ENCODE peak calls at places on chromosomes 2 and 18, in four cellular contexts. T is IMR-90, D is A549, P is thyroid gland. I is an unnamed sample.
A peak's percentile ranks its signal among the peaks of the same experiment; 100 is the strongest.

GRCh38 chr2:147567131-147567530 is 277.7 kb upstream of the ACVR2A start:
- DNase-seq in T (peak; percentile 47), D (no peak), P (no peak), I (no peak)

GRCh38 chr18:77016936-77017335 is 115.6 kb downstream of the MBP start:
- DNase-seq in T (no peak), D (no peak), P (peak; percentile 28), I (no peak)

GRCh38 chr18:76465630-76466409 is 29.2 kb downstream of the ZNF516 start:
- DNase-seq in T (no peak), D (no peak), P (no peak), I (no peak)

GRCh38 chr2:220619525-220620267 is 952.4 kb downstream of the EPHA4 start:
- DNase-seq in T (peak; percentile 47), D (peak; percentile 90), P (no peak), I (no peak)

GRCh38 chr2:88127888-88128653 is at the start of gene FABP1:
- DNase-seq in T (no peak), D (no peak), P (no peak), I (no peak)

GRCh38 chr2:768484-768883 is 91.3 kb upstream of the TMEM18 start:
- DNase-seq in T (no peak), D (no peak), P (no peak), I (no peak)

GRCh38 chr2:8659092-8659734 is 22.6 kb upstream of the ID2 start:
- DNase-seq in T (no peak), D (no peak), P (peak; percentile 68), I (no peak)

GRCh38 chr2:232588680-232589585 is 38.4 kb downstream of the EIF4E2 start:
- DNase-seq in T (peak; percentile 86), D (peak; percentile 56), P (peak; percentile 94), I (no peak)

GRCh38 chr2:100260712-100261620 is 61.3 kb downstream of the LONRF2 start:
- DNase-seq in T (peak; percentile 85), D (peak; percentile 80), P (peak; percentile 85), I (peak; percentile 63)

GRCh38 chr18:64037812-64038414 is 68.0 kb downstream of the SERPINB8 start:
- DNase-seq in T (peak; percentile 11), D (peak; percentile 19), P (no peak), I (peak; percentile 53)

DNA sequence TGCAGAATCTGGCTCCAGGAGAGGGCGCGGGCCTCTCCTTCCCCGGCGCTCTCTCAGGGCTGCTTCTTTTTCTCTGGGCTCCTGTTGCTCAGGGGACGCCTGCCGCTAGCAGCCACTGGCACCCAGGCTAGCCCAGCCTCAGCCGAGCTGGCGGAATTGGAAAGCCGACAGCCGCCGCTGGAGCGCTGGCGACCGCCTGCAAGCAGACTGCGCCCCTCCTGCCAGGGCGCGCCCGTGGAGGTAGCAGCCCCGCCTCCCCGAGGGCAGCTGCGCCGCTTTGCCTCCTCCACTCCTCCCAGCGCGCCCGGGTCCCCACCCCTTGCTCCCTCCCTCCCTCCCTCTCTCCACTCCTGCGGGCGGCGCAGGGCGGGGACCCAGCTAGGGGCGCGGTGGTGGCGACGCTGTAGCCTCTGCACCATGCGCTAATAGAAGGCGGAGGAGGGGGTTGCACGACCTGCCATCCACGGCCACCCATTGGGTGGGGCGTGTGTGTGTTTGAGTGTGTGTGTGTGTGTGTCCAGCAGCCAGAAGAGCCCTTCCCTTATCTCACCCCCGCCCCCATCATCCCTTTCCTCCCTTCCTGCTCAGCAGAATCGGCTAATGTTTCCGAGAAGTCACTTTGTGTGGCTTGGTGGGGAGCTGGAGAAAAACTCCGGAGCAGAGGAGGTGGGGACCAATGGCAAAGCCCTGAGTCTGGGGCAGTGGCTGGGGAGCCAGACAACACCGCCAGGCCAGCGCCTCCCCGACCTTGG is at the start of gene SCN9A:
- DNase-seq in T (peak; percentile 72), D (peak; percentile 92), P (peak; percentile 81), I (peak; percentile 83)
- TF ChIP-seq POLR2A in T (no peak), D (peak; percentile 53), P (peak; percentile 53), I (no peak)

DNA sequence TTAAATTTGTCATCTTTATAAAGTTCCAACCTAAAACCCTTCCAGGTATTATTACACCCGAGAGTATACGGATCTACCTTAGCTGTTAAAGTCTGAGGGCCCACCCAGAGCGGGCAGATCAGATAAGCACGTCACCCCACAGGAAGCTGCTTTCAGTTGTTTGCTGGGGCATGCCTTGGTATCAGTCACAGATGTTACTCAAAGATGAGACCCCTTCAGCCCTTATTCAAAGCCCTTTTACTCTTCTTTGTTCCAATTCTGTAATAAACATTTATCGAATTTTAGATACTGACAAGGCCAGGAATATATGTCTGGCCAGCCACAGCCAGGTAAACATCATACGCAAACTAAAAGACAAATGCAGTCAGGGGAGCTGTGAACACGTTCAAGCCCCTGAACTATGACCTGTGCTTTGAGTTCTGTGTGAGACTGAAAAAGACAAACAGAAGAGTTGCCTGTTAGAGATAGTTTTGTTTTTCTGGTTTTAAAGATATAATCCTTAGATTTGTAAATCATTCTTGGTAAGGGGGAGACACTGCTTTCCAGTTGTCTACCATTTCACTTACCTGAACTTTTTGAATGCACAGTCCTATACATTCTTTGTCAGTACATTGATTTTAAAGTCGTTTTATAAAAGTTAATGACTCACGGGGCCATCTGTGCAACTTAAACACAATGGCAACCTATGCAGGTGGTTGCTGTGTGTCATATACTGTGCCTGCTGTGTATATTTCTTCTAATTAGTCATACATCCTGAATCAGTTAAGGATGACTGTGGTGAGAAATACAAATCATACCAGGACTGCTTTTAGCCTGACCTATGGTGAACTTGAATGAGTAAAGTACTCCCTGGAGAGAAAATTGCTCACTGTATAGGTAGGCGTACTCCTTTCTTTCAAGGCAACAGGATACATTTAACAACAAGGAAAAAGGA is 100.5 kb upstream of the ITPRID2 start:
- DNase-seq in T (peak; percentile 99), D (peak; percentile 92), P (no peak), I (peak; percentile 9)
- TF ChIP-seq POLR2A in T (no peak), D (no peak), P (no peak), I (no peak)

GRCh38 chr2:174600349-174600748 is 2.7 kb upstream of the WIPF1 start:
- DNase-seq in T (no peak), D (no peak), P (no peak), I (no peak)
- TF ChIP-seq POLR2A in T (no peak), D (no peak), P (no peak), I (no peak)

DNA sequence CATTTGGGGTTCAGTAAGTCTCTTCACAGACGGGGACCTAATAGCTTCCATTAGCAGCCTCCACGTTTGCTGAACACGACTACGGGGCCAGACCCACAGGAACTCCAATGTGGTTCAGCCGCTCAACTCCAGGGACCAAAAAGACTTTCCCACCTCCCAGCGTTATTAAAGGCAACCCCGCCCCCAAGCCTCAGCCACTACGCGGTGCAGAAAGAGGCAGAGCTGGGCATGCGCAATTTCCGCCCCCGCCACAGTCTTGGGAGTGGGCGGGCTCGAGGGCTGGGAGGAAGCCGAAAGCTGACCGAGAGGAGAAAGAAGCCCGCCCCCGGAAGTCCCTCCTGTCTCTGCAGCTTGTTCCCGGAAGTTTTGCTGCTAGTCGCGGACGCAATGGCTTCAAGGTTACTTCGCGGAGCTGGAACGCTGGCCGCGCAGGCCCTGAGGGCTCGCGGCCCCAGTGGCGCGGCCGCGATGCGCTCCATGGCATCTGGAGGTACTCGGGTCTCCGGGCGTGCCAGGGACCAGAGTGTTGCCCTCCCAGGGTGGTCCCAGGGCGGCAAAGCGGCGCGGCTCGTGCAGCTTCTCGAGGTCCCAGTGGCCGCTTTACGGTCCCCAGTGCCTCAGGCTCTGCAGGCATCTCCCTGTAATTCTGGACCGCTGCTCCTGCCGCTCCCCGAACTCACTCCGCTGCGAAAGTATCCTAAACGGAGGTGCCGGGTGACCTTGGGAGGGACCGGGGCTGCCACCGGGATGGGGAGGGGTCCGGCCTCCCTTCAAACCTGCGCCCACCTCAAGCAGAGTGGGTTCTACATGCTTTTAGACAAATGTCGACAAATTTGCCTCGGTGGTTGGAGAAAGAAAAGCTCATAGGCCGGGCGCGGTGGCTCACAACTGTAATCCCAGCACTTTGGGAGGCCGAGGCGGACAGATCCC is at the start of gene COX5B:
- DNase-seq in T (peak; percentile 93), D (peak; percentile 95), P (peak; percentile 99), I (peak; percentile 98)
- TF ChIP-seq POLR2A in T (peak; percentile 80), D (peak; percentile 64), P (peak; percentile 94), I (peak; percentile 96)

GRCh38 chr2:150169230-150169629 is 318.2 kb downstream of the RND3 start:
- DNase-seq in T (peak; percentile 54), D (peak; percentile 55), P (no peak), I (no peak)

GRCh38 chr2:150165479-150165878 is 322.0 kb downstream of the RND3 start:
- DNase-seq in T (no peak), D (no peak), P (peak; percentile 20), I (no peak)

GRCh38 chr2:150168596-150168995 is 318.9 kb downstream of the RND3 start:
- DNase-seq in T (peak; percentile 27), D (no peak), P (no peak), I (no peak)

GRCh38 chr2:150167711-150168110 is 319.8 kb downstream of the RND3 start:
- DNase-seq in T (peak; percentile 77), D (peak; percentile 73), P (no peak), I (no peak)

GRCh38 chr2:150165988-150166965 is 321.2 kb downstream of the RND3 start:
- DNase-seq in T (no peak), D (peak; percentile 97), P (no peak), I (no peak)
- TF ChIP-seq POLR2A in T (no peak), D (no peak), P (no peak), I (no peak)

GRCh38 chr2:149330127-149331022 is at the start of gene LYPD6:
- DNase-seq in T (peak; percentile 52), D (peak; percentile 68), P (peak; percentile 80), I (peak; percentile 39)
- TF ChIP-seq POLR2A in T (no peak), D (no peak), P (peak; percentile 47), I (no peak)

DNA sequence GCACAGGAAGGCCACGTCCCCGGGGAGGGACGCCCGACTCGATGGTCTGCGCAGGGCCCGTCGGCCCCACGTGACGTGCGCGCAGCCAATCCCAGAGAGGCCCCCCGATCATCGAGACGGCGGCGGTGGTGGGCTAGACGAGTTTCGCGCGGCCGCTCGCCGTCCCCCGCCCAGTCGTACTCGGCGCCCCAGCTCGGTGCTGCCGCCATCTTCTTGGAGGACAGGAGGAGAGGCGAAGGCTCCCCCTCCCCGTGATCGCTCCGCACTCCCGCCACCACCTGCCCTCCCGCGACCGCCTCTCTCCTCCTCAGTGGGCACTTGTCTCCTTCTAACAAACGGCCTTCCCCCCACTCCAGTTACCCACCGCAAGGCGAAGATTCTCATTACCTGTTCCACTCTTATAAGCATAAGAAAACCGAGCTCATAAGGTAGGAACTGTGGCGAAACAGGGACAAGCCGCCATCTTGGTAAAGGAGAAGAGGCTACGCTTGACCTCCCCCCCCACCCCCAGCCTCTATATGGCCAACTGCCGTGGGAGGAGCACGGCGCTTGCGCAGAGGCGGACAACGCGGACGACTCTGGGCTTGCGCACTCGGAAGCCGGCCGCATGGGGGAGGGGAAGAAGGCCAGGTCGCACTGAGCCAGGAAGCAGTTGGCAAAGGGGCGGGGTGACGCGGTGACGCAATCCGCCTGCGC is at the start of gene HDLBP:
- DNase-seq in T (peak; percentile 99), D (peak; percentile 99), P (peak; percentile 100), I (peak; percentile 100)
- TF ChIP-seq POLR2A in T (peak; percentile 74), D (peak; percentile 15), P (peak; percentile 87), I (peak; percentile 95)